ENCODE peak calls at places on chromosomes 12 and 14, in six cellular contexts. Z, R, P, U, F and T are unnamed samples.

GRCh38 chr12:27279836-27280235 is 35.8 kb downstream of the STK38L start:
- DNase-seq in Z (no peak), R (no peak), P (peak; percentile 18), U (no peak), F (no peak), T (no peak)

GRCh38 chr12:99413751-99414150 is 233.8 kb upstream of the GARIN6 start:
- DNase-seq in Z (no peak), R (no peak), P (no peak), U (no peak), F (no peak), T (no peak)

GRCh38 chr14:24398943-24399801 is at the start of gene NYNRIN:
- DNase-seq in Z (no peak), R (no peak), P (no peak), U (peak; percentile 36), F (no peak), T (peak; percentile 26)

GRCh38 chr12:61291647-61292046 is 968.6 kb upstream of the USP15 start:
- DNase-seq in Z (no peak), R (peak; percentile 8), P (peak; percentile 24), U (no peak), F (no peak), T (no peak)

GRCh38 chr14:99860219-99860618 is 67.0 kb downstream of the EML1 start:
- DNase-seq in Z (no peak), R (no peak), P (no peak), U (no peak), F (no peak), T (no peak)

GRCh38 chr12:22050078-22050477 is 4.1 kb downstream of the CMAS start:
- DNase-seq in Z (no peak), R (no peak), P (no peak), U (no peak), F (no peak), T (no peak)

GRCh38 chr14:100616854-100617714 is 29.9 kb upstream of the BEGAIN start:
- DNase-seq in Z (no peak), R (no peak), P (no peak), U (peak; percentile 47), F (no peak), T (no peak)

GRCh38 chr14:61754627-61755381 is 7.4 kb upstream of the SNAPC1 start:
- DNase-seq in Z (no peak), R (no peak), P (peak; percentile 64), U (no peak), F (no peak), T (peak; percentile 89)

GRCh38 chr14:55077691-55078151 is 26.3 kb downstream of the MAPK1IP1L start:
- DNase-seq in Z (no peak), R (no peak), P (no peak), U (no peak), F (no peak), T (no peak)

GRCh38 chr12:103548622-103549601 is 38.2 kb upstream of the STAB2 start:
- DNase-seq in Z (peak; percentile 54), R (peak; percentile 62), P (peak; percentile 95), U (peak; percentile 69), F (peak; percentile 7), T (peak; percentile 51)

GRCh38 chr14:77026930-77027537 is 1.5 kb downstream of the IRF2BPL start:
- DNase-seq in Z (no peak), R (no peak), P (peak; percentile 33), U (peak; percentile 68), F (peak; percentile 47), T (no peak)

GRCh38 chr14:22664261-22664660 is 20.1 kb upstream of the OR6J1 start:
- DNase-seq in Z (no peak), R (peak; percentile 58), P (no peak), U (no peak), F (no peak), T (no peak)

GRCh38 chr12:66061557-66062279 is 68.8 kb downstream of the LLPH start:
- DNase-seq in Z (no peak), R (no peak), P (no peak), U (no peak), F (no peak), T (no peak)

GRCh38 chr14:49134940-49135339 is 451.2 kb downstream of the RPS29 start:
- DNase-seq in Z (no peak), R (no peak), P (peak; percentile 15), U (no peak), F (no peak), T (no peak)

GRCh38 chr14:83874662-83875061 is 1655.3 kb upstream of the FLRT2 start:
- DNase-seq in Z (no peak), R (no peak), P (no peak), U (no peak), F (no peak), T (no peak)

GRCh38 chr12:89704457-89704856 is 4.2 kb downstream of the ATP2B1 start:
- DNase-seq in Z (no peak), R (no peak), P (no peak), U (no peak), F (no peak), T (no peak)

GRCh38 chr12:70691018-70691672 is 53.9 kb upstream of the PTPRB start:
- DNase-seq in Z (no peak), R (no peak), P (no peak), U (no peak), F (no peak), T (no peak)

GRCh38 chr12:118344829-118345228 is 27.9 kb downstream of the TAOK3 start:
- DNase-seq in Z (no peak), R (no peak), P (no peak), U (no peak), F (no peak), T (no peak)

GRCh38 chr12:112146123-112146522 is 20.8 kb downstream of the TRAFD1 start:
- DNase-seq in Z (no peak), R (no peak), P (no peak), U (no peak), F (no peak), T (no peak)

GRCh38 chr12:89451876-89452275 is 72.7 kb downstream of the GALNT4 start:
- DNase-seq in Z (no peak), R (no peak), P (no peak), U (no peak), F (no peak), T (peak; percentile 46)

GRCh38 chr12:71426648-71427047 is 12.9 kb upstream of the LGR5 start:
- DNase-seq in Z (no peak), R (peak; percentile 47), P (peak; percentile 50), U (no peak), F (no peak), T (no peak)

GRCh38 chr12:14238224-14238792 is 127.2 kb upstream of the ATF7IP start:
- DNase-seq in Z (no peak), R (no peak), P (peak; percentile 56), U (peak; percentile 41), F (no peak), T (no peak)

GRCh38 chr12:96225003-96225855 is 31.1 kb downstream of the ELK3 start:
- DNase-seq in Z (no peak), R (no peak), P (no peak), U (no peak), F (no peak), T (no peak)

GRCh38 chr12:53208877-53209463 is 1.9 kb upstream of the ITGB7 start:
- DNase-seq in Z (no peak), R (no peak), P (no peak), U (peak; percentile 36), F (no peak), T (no peak)

GRCh38 chr12:54411398-54412241 is 7.4 kb downstream of the ITGA5 start:
- DNase-seq in Z (no peak), R (peak; percentile 54), P (peak; percentile 87), U (peak; percentile 54), F (no peak), T (peak; percentile 47)

GRCh38 chr12:78712834-78713455 is 151.6 kb upstream of the SYT1 start:
- DNase-seq in Z (no peak), R (no peak), P (no peak), U (no peak), F (no peak), T (no peak)

GRCh38 chr12:53466640-53467039 is 14.7 kb downstream of the PCBP2 start:
- DNase-seq in Z (no peak), R (no peak), P (no peak), U (no peak), F (no peak), T (no peak)